ENCODE peak calls at places on chromosome 21, in four cellular contexts. N, B, X and R are unnamed samples.

GRCh38 chr21:39422468-39423241 is 22.9 kb downstream of the LCA5L start:
- DNase-seq in B (no peak), X (no peak), N (no peak), R (no peak)

GRCh38 chr21:26835027-26835713 is 10.0 kb downstream of the ADAMTS1 start:
- DNase-seq in N (no peak), B (no peak), X (no peak), R (peak; percentile 78)

GRCh38 chr21:46079357-46080170 is 18.3 kb upstream of the COL6A2 start:
- DNase-seq in B (no peak), X (no peak), N (no peak), R (no peak)

GRCh38 chr21:39321424-39321823 is 8.0 kb upstream of the BRWD1 start:
- DNase-seq in N (no peak), B (no peak), X (no peak), R (no peak)

GRCh38 chr21:38751379-38752050 is 54.2 kb upstream of the ETS2 start:
- DNase-seq in N (peak; percentile 77), B (peak; percentile 48), X (no peak), R (no peak)

GRCh38 chr21:46509760-46510159 is 51.1 kb downstream of the DIP2A start:
- DNase-seq in X (no peak), N (no peak), B (no peak), R (no peak)

GRCh38 chr21:21624674-21625073 is 626.5 kb downstream of the NCAM2 start:
- DNase-seq in N (no peak), B (no peak), X (no peak), R (no peak)

GRCh38 chr21:45366931-45367401 is 38.0 kb upstream of the COL18A1 start:
- DNase-seq in N (no peak), X (no peak), B (no peak), R (no peak)

GRCh38 chr21:33027401-33028185 is 1.9 kb downstream of the OLIG2 start:
- DNase-seq in B (no peak), X (peak; percentile 37), N (no peak), R (no peak)

GRCh38 chr21:18275740-18276139 is 31.1 kb downstream of the CHODL start:
- DNase-seq in B (no peak), X (no peak), N (no peak), R (no peak)